ENCODE peak calls at places on chromosome 12, in seven cellular contexts. J is A549, N is HCT116, O is HepG2, A is GM12878, X is H1, G is K562. D is an unnamed sample.

GRCh38 chr12:496736-497135 is 37.0 kb downstream of the B4GALNT3 start:
- DNase-seq in N (no peak), X (no peak), J (no peak), O (no peak), A (no peak), G (no peak), D (no peak)

GRCh38 chr12:69069479-69069878 is 136.5 kb upstream of the CPM start:
- DNase-seq in J (no peak), G (no peak), X (no peak), N (no peak), O (no peak), A (no peak), D (no peak)

GRCh38 chr12:49627752-49628360 is 4.5 kb downstream of the PRPF40B start:
- DNase-seq in N (peak), J (no peak), G (no peak), X (no peak), A (no peak), O (no peak), D (peak)

GRCh38 chr12:17976202-17976601 is 113.8 kb downstream of the RERGL start:
- DNase-seq in J (no peak), O (no peak), X (no peak), G (no peak), N (no peak), A (no peak), D (no peak)

GRCh38 chr12:50325890-50326391 is 42.6 kb upstream of the LIMA1 start:
- DNase-seq in O (peak), J (no peak), X (no peak), G (no peak), N (no peak), A (no peak), D (no peak)

GRCh38 chr12:57236925-57237652 is 7.6 kb downstream of the SHMT2 start:
- DNase-seq in A (no peak), O (no peak), X (no peak), J (no peak), G (no peak), N (no peak), D (no peak)

GRCh38 chr12:104588048-104588942 is 131.5 kb downstream of the CHST11 start:
- DNase-seq in G (no peak), A (no peak), O (no peak), J (peak), X (no peak), N (peak), D (peak)

GRCh38 chr12:15350643-15351042 is 28.3 kb downstream of the PTPRO start:
- DNase-seq in G (no peak), X (no peak), N (no peak), O (no peak), A (no peak), J (no peak), D (no peak)

GRCh38 chr12:50162225-50162624 is 4.9 kb downstream of the CERS5 start:
- DNase-seq in G (no peak), J (no peak), O (no peak), X (no peak), A (no peak), N (no peak), D (peak)

GRCh38 chr12:65334534-65334933 is 56.1 kb downstream of the MSRB3 start:
- DNase-seq in J (no peak), X (no peak), G (no peak), O (no peak), N (no peak), A (no peak), D (peak)

GRCh38 chr12:7937867-7938506 is 2.0 kb upstream of the SLC2A3 start:
- DNase-seq in X (no peak), O (no peak), A (no peak), N (no peak), G (peak), J (peak), D (no peak)

GRCh38 chr12:47717443-47718193 is 7.7 kb downstream of the ENDOU start:
- DNase-seq in A (no peak), G (peak), O (peak), N (no peak), J (peak), X (peak), D (peak)
- TF ChIP-seq CEBPB in A (no peak), G (no peak), O (no peak), N (no peak), J (no peak), X (no peak), D (no peak)

DNA sequence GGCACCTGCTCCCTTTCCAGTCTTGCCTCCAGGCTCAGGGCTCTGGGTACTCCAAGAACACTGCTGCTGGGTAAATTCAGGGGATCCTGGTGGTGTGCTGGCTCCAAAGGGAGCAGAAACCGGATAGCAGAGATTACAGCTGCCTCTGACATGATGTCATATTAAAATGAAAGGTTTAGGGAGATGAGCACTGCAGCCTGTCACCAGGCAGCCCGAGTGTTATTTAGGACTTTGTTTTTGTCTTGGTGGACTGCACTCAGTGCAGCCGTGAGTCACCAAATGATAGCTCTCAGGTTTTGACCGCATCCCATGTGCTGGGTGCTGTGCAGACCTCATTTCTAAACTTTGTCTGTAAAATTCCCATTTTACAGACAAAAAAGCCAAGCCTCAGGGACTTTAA is 266.0 kb upstream of the CRY1 start:
- DNase-seq in A (no peak), G (no peak), X (no peak), O (no peak), N (no peak), J (no peak), D (peak)
- TF ChIP-seq CEBPB in A (no peak), G (no peak), X (no peak), O (no peak), N (no peak), J (no peak), D (no peak)

DNA sequence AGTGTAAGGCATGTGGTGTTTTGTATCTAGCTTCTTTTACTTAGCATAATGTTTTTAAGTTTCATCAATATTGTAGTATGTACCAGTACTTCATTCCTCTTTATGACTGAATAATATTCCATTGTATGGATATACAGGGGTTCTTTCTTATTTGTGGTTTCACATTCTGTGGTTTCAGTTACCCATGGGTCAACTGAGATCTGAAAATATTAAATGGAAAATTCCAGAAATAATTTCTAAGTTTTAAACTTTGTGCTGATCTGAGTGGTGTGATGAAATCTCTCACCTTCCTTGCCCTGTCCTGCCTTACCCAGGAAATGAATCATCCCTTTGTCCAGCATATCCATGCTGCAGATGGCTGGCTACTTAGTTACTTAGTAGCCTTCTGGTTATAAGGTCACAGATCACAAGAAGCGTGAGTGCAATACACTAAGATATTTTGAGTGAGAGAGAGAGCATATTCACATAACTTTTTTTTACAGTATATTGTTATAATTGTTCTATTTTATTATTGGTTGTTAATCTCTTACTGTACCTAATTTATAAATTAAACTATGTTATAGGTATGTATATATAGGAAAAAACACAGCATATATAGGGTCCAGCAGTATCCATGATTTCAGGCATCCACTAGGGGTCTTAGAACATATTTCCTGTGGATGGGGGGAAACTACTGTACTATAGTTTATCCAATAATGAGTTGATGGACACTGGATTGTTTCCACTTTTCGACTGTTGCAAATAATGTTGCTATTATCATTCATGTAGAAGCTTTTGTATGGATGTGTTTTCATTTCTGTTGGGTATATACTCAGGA is 59.6 kb upstream of the LRTM2 start:
- DNase-seq in G (no peak), O (peak), J (peak), A (no peak), N (peak), X (no peak), D (peak)
- TF ChIP-seq CEBPB in G (no peak), O (peak), J (no peak), A (no peak), N (peak), X (no peak), D (peak)

GRCh38 chr12:6866163-6866919 is 990 bp upstream of the TPI1 start:
- DNase-seq in G (peak), X (no peak), A (no peak), J (no peak), N (no peak), O (no peak), D (no peak)
- TF ChIP-seq CEBPB in G (no peak), X (no peak), A (no peak), J (no peak), N (no peak), O (no peak), D (no peak)

DNA sequence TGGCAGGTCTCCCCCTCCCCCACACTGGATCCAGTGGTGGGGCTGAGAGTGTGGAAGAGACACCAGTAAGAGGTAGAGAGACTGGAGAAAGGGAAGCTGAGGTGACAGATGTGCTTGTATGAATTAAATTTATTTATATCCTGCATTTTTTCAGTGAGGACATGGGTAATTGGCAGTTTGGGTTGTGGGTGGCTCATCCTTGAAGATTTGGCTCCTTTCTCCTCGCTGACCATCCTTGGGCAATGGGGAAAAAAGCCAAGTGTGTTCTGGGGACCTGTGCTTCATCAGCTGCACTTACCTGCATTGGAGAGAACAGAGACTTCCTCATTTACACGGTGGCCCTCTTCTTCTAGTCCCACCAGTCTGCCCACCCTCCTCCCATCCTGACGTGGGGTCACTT is 86.4 kb downstream of the RFX4 start:
- DNase-seq in A (no peak), G (no peak), O (no peak), N (no peak), X (no peak), J (no peak), D (no peak)
- TF ChIP-seq CEBPB in A (no peak), G (no peak), O (no peak), N (no peak), X (no peak), J (no peak), D (no peak)

GRCh38 chr12:108305520-108305919 is 33.6 kb downstream of the CMKLR1 start:
- DNase-seq in G (no peak), N (no peak), O (no peak), A (no peak), X (no peak), J (no peak), D (peak)

GRCh38 chr12:108306506-108306905 is 32.6 kb downstream of the CMKLR1 start:
- DNase-seq in X (no peak), G (no peak), N (no peak), J (no peak), A (no peak), O (no peak), D (no peak)

GRCh38 chr12:108302471-108303311 is 36.4 kb downstream of the CMKLR1 start:
- DNase-seq in A (no peak), X (peak), O (peak), G (no peak), N (no peak), J (no peak), D (no peak)

GRCh38 chr12:108306014-108306501 is 33.1 kb downstream of the CMKLR1 start:
- DNase-seq in A (no peak), X (no peak), G (no peak), O (no peak), N (no peak), J (no peak), D (peak)

GRCh38 chr12:108304633-108305032 is 34.5 kb downstream of the CMKLR1 start:
- DNase-seq in X (no peak), A (no peak), G (no peak), N (no peak), O (no peak), J (no peak), D (no peak)
- TF ChIP-seq CEBPB in X (no peak), A (no peak), G (no peak), N (no peak), O (no peak), J (no peak), D (no peak)

DNA sequence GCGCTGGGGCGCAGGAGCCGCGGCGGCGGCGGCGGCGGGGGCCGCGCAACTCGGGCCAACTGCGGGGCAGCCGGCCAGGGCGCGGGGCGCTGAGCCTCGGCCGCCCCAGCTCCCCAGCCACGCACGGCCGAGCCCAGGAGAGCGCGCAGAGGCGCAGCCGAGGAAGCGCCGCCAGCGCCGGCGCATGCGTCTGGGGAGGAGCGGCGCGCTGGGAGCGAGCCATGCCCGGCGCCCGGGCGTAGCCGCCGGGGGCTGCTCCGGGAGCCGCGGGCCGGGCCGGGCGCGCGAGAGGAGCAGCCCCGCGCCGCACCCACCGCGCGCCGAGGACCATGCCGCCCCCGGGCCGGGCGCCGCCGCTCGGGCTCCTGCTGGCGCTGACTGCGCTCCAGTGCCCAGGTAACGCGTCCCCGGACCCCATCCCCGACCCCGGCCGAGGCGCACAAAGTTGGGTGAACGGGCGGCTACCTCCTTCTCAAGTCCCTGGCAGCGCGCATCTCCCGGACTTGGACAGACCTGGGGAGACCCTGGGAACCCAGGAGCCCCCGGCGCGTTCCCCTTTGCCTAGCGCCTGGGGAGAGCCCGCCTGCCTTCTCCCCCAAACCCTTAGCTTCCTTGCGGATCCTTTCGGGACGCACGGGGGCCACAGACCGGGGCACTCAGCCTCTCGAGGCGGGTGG is 121.4 kb downstream of the AACS start:
- DNase-seq in J (no peak), O (no peak), X (no peak), N (no peak), G (peak), A (no peak), D (no peak)
- TF ChIP-seq CEBPB in J (no peak), O (no peak), X (no peak), N (no peak), G (no peak), A (no peak), D (no peak)

GRCh38 chr12:48542300-48542928 is 17.0 kb downstream of the OR8S1 start:
- DNase-seq in G (peak), N (peak), J (peak), A (no peak), O (peak), X (peak), D (peak)
- TF ChIP-seq CEBPB in G (no peak), N (no peak), J (no peak), A (no peak), O (no peak), X (no peak), D (no peak)

D was measured in IMR-90.